ENCODE peak calls at places on chromosomes 3 and 15, in five cellular contexts. L is left cardiac atrium, Y is HCT116, Z is NCI-H526, T is Kasumi-1. B is an unnamed sample.

GRCh38 chr3:160667452-160667851 is 9.5 kb upstream of the ARL14 start:
- DNase-seq in L (no peak), Y (peak; percentile 91), Z (no peak), T (no peak), B (no peak)

GRCh38 chr3:87501076-87501475 is 224.7 kb upstream of the POU1F1 start:
- DNase-seq in L (no peak), Y (no peak), Z (no peak), T (no peak), B (no peak)

GRCh38 chr3:127158614-127159221 is 34.2 kb upstream of the PRR23E start:
- DNase-seq in L (no peak), Y (no peak), Z (no peak), T (no peak), B (no peak)

GRCh38 chr3:77281721-77282120 is 241.8 kb downstream of the ROBO2 start:
- DNase-seq in L (no peak), Y (no peak), Z (no peak), T (no peak), B (no peak)

GRCh38 chr3:172129868-172130751 is 90.7 kb downstream of the FNDC3B start:
- DNase-seq in L (peak; percentile 92), Y (peak; percentile 91), Z (no peak), T (peak; percentile 97), B (peak; percentile 93)

GRCh38 chr15:101115318-101115886 is 136.4 kb downstream of the CHSY1 start:
- DNase-seq in L (no peak), Y (no peak), Z (no peak), T (no peak), B (no peak)

GRCh38 chr3:196531418-196531817 is 16.3 kb upstream of the SMCO1 start:
- DNase-seq in L (no peak), Y (no peak), Z (no peak), T (no peak), B (no peak)

GRCh38 chr15:20352241-20353200 is 189.1 kb downstream of the GOLGA6L6 start:
- DNase-seq in L (no peak), Y (no peak), Z (no peak), T (no peak), B (no peak)

GRCh38 chr3:195897081-195897852 is 11.1 kb downstream of the TNK2 start:
- DNase-seq in L (peak; percentile 56), Y (no peak), Z (no peak), T (no peak), B (no peak)

GRCh38 chr3:111531446-111531845 is 10.6 kb upstream of the CD96 start:
- DNase-seq in L (no peak), Y (no peak), Z (no peak), T (no peak), B (no peak)

B was measured in NCI-H460.